ENCODE peak calls at places on chromosomes 11 and 22, in four cellular contexts. One of them, this sample, is unnamed.

GRCh38 chr11:575324-575995 is 810 bp upstream of the PHRF1 start:
- DNase-seq in SK-N-SH: no peak
- DNase-seq in WTC11: peak
- DNase-seq in K562: no peak
- DNase-seq in this sample: no peak

GRCh38 chr11:46237248-46238077 is 40.0 kb upstream of the CREB3L1 start:
- DNase-seq in SK-N-SH: peak
- DNase-seq in K562: peak
- DNase-seq in WTC11: peak
- DNase-seq in this sample: no peak

GRCh38 chr11:130308925-130309324 is 5.8 kb downstream of the ZBTB44 start:
- DNase-seq in WTC11: no peak
- DNase-seq in SK-N-SH: no peak
- DNase-seq in K562: no peak
- DNase-seq in this sample: no peak

GRCh38 chr22:37187891-37188761 is at the start of gene C1QTNF6:
- DNase-seq in K562: no peak
- DNase-seq in WTC11: peak
- DNase-seq in SK-N-SH: peak
- DNase-seq in this sample: no peak

GRCh38 chr22:29073618-29074275 is 912 bp downstream of the KREMEN1 start:
- DNase-seq in WTC11: peak
- DNase-seq in K562: peak
- DNase-seq in SK-N-SH: no peak
- DNase-seq in this sample: no peak

GRCh38 chr11:16945671-16946469 is 68.3 kb downstream of the PLEKHA7 start:
- DNase-seq in SK-N-SH: peak
- DNase-seq in K562: peak
- DNase-seq in WTC11: peak
- DNase-seq in this sample: peak

GRCh38 chr11:69293819-69294505 is at the start of gene MYEOV:
- DNase-seq in SK-N-SH: peak
- DNase-seq in WTC11: peak
- DNase-seq in K562: peak
- DNase-seq in this sample: peak

GRCh38 chr11:18461909-18462308 is 6.3 kb downstream of the LDHAL6A start:
- DNase-seq in K562: no peak
- DNase-seq in WTC11: no peak
- DNase-seq in SK-N-SH: no peak
- DNase-seq in this sample: no peak

GRCh38 chr22:50444663-50445062 is 30.2 kb downstream of the SBF1 start:
- DNase-seq in WTC11: no peak
- DNase-seq in SK-N-SH: no peak
- DNase-seq in K562: no peak
- DNase-seq in this sample: no peak

GRCh38 chr22:43235445-43236400 is 48.8 kb upstream of the TTLL12 start:
- DNase-seq in K562: no peak
- DNase-seq in SK-N-SH: no peak
- DNase-seq in WTC11: no peak
- DNase-seq in this sample: no peak

GRCh38 chr22:29343313-29343805 is 27.9 kb upstream of the RASL10A start:
- DNase-seq in K562: no peak
- DNase-seq in WTC11: no peak
- DNase-seq in SK-N-SH: peak
- DNase-seq in this sample: no peak

GRCh38 chr11:7688238-7688826 is 15.0 kb upstream of the CYB5R2 start:
- DNase-seq in SK-N-SH: peak
- DNase-seq in K562: peak
- DNase-seq in WTC11: peak
- DNase-seq in this sample: no peak

GRCh38 chr11:4095509-4096230 is 1.1 kb downstream of the RRM1 start:
- DNase-seq in WTC11: no peak
- DNase-seq in K562: peak
- DNase-seq in SK-N-SH: peak
- DNase-seq in this sample: no peak

GRCh38 chr11:130414107-130415088 is 14.0 kb downstream of the ADAMTS8 start:
- DNase-seq in K562: no peak
- DNase-seq in WTC11: no peak
- DNase-seq in SK-N-SH: no peak
- DNase-seq in this sample: no peak

GRCh38 chr11:122167100-122167499 is 51.1 kb upstream of the BLID start:
- DNase-seq in SK-N-SH: no peak
- DNase-seq in WTC11: no peak
- DNase-seq in K562: no peak
- DNase-seq in this sample: no peak

GRCh38 chr22:46884365-46884764 is 121.9 kb downstream of the TBC1D22A start:
- DNase-seq in K562: no peak
- DNase-seq in WTC11: no peak
- DNase-seq in SK-N-SH: no peak
- DNase-seq in this sample: no peak
- TF ChIP-seq USF1 in K562: no peak
- TF ChIP-seq USF1 in WTC11: no peak
- TF ChIP-seq USF1 in SK-N-SH: no peak
- TF ChIP-seq USF1 in this sample: no peak

GRCh38 chr11:65888163-65888814 is at the start of gene FIBP:
- DNase-seq in SK-N-SH: peak
- DNase-seq in K562: peak
- DNase-seq in WTC11: peak
- DNase-seq in this sample: peak
- TF ChIP-seq USF1 in SK-N-SH: no peak
- TF ChIP-seq USF1 in K562: no peak
- TF ChIP-seq USF1 in WTC11: no peak
- TF ChIP-seq USF1 in this sample: no peak

GRCh38 chr22:20192972-20193760 is 42.3 kb upstream of the CCDC188 start:
- DNase-seq in SK-N-SH: no peak
- DNase-seq in K562: no peak
- DNase-seq in WTC11: peak
- DNase-seq in this sample: no peak

GRCh38 chr22:20191803-20192202 is 40.9 kb upstream of the CCDC188 start:
- DNase-seq in K562: no peak
- DNase-seq in WTC11: no peak
- DNase-seq in SK-N-SH: no peak
- DNase-seq in this sample: no peak

GRCh38 chr22:20191000-20191515 is 40.2 kb upstream of the CCDC188 start:
- DNase-seq in SK-N-SH: no peak
- DNase-seq in K562: no peak
- DNase-seq in WTC11: no peak
- DNase-seq in this sample: no peak

GRCh38 chr22:20193761-20194494 is 43.1 kb upstream of the CCDC188 start:
- DNase-seq in K562: no peak
- DNase-seq in WTC11: no peak
- DNase-seq in SK-N-SH: no peak
- DNase-seq in this sample: no peak

GRCh38 chr22:20192293-20192971 is 41.6 kb upstream of the CCDC188 start:
- DNase-seq in K562: no peak
- DNase-seq in SK-N-SH: no peak
- DNase-seq in WTC11: no peak
- DNase-seq in this sample: no peak
- TF ChIP-seq USF1 in K562: no peak
- TF ChIP-seq USF1 in SK-N-SH: no peak
- TF ChIP-seq USF1 in WTC11: no peak
- TF ChIP-seq USF1 in this sample: no peak

GRCh38 chr22:20813056-20813455 is 39.1 kb downstream of the SERPIND1 start:
- DNase-seq in SK-N-SH: no peak
- DNase-seq in WTC11: no peak
- DNase-seq in K562: no peak
- DNase-seq in this sample: no peak
- TF ChIP-seq USF1 in SK-N-SH: no peak
- TF ChIP-seq USF1 in WTC11: no peak
- TF ChIP-seq USF1 in K562: no peak
- TF ChIP-seq USF1 in this sample: no peak

DNA sequence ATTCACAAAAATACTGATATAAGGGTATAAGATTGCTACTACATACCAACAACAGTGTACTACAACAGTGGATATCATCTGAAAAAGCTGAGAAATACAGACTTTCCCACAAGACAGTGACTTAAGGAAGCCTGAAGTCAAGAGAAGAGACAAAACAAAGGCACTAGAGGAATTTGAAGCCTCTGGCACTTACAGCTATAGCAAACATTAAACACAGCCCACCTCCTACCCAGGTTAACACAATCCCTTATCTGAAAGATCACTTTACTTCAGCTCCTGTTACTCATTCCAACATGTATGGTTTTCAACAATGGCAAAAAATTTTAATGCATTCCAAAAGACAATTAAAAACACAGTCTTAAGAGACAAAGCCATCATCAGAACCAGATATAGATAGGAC is 388.5 kb downstream of the JRKL start:
- DNase-seq in K562: no peak
- DNase-seq in SK-N-SH: no peak
- DNase-seq in WTC11: no peak
- DNase-seq in this sample: no peak
- TF ChIP-seq USF1 in K562: no peak
- TF ChIP-seq USF1 in SK-N-SH: no peak
- TF ChIP-seq USF1 in WTC11: no peak
- TF ChIP-seq USF1 in this sample: no peak

DNA sequence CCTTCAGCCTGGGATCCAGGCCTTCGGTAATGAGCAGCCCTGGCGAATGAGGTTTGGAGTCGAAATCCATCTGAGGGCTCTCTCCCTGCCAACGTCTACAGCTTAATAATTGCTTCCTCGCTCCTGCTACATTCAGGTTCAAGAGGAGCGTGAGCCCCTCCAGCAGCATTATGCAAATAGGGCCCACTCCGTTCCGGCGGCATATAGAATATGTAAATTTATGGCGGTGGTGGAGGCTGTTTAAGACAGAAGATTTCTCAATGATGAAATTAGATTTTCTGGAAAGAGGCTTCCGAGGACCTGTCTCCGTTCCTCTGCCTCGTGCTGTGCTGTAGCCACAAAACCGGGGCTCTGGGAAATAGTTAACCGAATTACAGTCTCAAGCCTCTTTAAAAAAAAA is 402.8 kb downstream of the MIAT start:
- DNase-seq in SK-N-SH: no peak
- DNase-seq in WTC11: no peak
- DNase-seq in K562: no peak
- DNase-seq in this sample: no peak
- TF ChIP-seq USF1 in SK-N-SH: no peak
- TF ChIP-seq USF1 in WTC11: no peak
- TF ChIP-seq USF1 in K562: no peak
- TF ChIP-seq USF1 in this sample: no peak

DNA sequence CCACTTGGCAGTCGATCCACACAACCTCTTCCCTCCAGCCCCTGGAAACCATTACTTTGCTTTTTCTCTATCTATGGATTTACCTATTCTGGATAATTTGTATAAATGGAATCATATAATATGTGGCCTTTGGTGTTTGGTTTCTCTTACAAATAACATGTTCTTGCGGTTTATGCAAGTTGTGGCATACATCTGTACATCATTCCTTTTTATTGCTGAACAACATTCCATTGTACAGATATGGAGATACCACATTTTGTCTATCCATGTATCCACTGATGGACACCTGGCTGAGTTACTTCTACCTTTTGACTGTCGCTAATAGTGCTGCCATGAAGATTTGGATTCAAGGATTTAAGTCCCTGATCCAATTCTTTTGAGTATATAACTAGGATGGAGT is 25.1 kb downstream of the SMCO4 start:
- DNase-seq in SK-N-SH: no peak
- DNase-seq in K562: no peak
- DNase-seq in WTC11: no peak
- DNase-seq in this sample: no peak
- TF ChIP-seq USF1 in SK-N-SH: no peak
- TF ChIP-seq USF1 in K562: no peak
- TF ChIP-seq USF1 in WTC11: no peak
- TF ChIP-seq USF1 in this sample: no peak

GRCh38 chr11:44916316-44916715 is 34.4 kb downstream of the TP53I11 start:
- DNase-seq in WTC11: no peak
- DNase-seq in SK-N-SH: no peak
- DNase-seq in K562: no peak
- DNase-seq in this sample: no peak
- TF ChIP-seq USF1 in WTC11: no peak
- TF ChIP-seq USF1 in SK-N-SH: no peak
- TF ChIP-seq USF1 in K562: no peak
- TF ChIP-seq USF1 in this sample: no peak

This sample was measured in GM12878.